ENCODE peak calls at places on chromosomes 13 and 19, in six cellular contexts. H, J, N, L, S and D are unnamed samples.

GRCh38 chr19:15324791-15325519 is 7.4 kb downstream of the BRD4 start:
- DNase-seq in H (peak; percentile 80), J (no peak), N (no peak), L (no peak), S (no peak), D (peak; percentile 53)

GRCh38 chr13:84867246-84867645 is 932.0 kb downstream of the SLITRK6 start:
- DNase-seq in H (no peak), J (no peak), N (no peak), L (no peak), S (no peak), D (no peak)

GRCh38 chr13:51614350-51614786 is 30.1 kb downstream of the WDFY2 start:
- DNase-seq in H (peak; percentile 82), J (no peak), N (no peak), L (peak; percentile 33), S (no peak), D (no peak)

GRCh38 chr19:7440188-7440975 is 48.5 kb downstream of the PEX11G start:
- DNase-seq in H (no peak), J (no peak), N (no peak), L (no peak), S (no peak), D (no peak)

GRCh38 chr13:29411493-29411892 is 184.0 kb downstream of the SLC7A1 start:
- DNase-seq in H (no peak), J (no peak), N (no peak), L (no peak), S (no peak), D (no peak)

GRCh38 chr19:33376423-33376822 is 2.9 kb downstream of the CEBPG start:
- DNase-seq in H (peak; percentile 81), J (peak; percentile 67), N (peak; percentile 80), L (no peak), S (peak; percentile 86), D (no peak)

GRCh38 chr19:49984491-49984890 is 23.5 kb upstream of the SIGLEC11 start:
- DNase-seq in H (no peak), J (no peak), N (no peak), L (no peak), S (no peak), D (no peak)

GRCh38 chr13:60699636-60700035 is 302.6 kb downstream of the TDRD3 start:
- DNase-seq in H (no peak), J (no peak), N (no peak), L (no peak), S (no peak), D (no peak)

GRCh38 chr19:51168571-51169282 is 26.6 kb downstream of the SIGLEC7 start:
- DNase-seq in H (no peak), J (no peak), N (peak; percentile 4), L (no peak), S (no peak), D (no peak)

GRCh38 chr19:32372726-32373613 is 27.6 kb downstream of the ZNF507 start:
- DNase-seq in H (no peak), J (no peak), N (peak; percentile 34), L (no peak), S (peak; percentile 45), D (no peak)

GRCh38 chr13:19960673-19961015 is 2.1 kb downstream of the ZMYM2 start:
- DNase-seq in H (no peak), J (no peak), N (no peak), L (no peak), S (no peak), D (no peak)

GRCh38 chr19:45598267-45599011 is 3.6 kb downstream of the GPR4 start:
- DNase-seq in H (no peak), J (no peak), N (no peak), L (no peak), S (peak; percentile 69), D (no peak)

GRCh38 chr19:40321566-40322270 is 26.5 kb downstream of the C19orf47 start:
- DNase-seq in H (peak; percentile 60), J (no peak), N (no peak), L (no peak), S (no peak), D (no peak)

GRCh38 chr19:55461974-55462628 is 659 bp upstream of the ISOC2 start:
- DNase-seq in H (no peak), J (no peak), N (no peak), L (no peak), S (peak; percentile 51), D (no peak)

GRCh38 chr13:79258489-79258888 is 147.6 kb downstream of the RBM26 start:
- DNase-seq in H (no peak), J (no peak), N (no peak), L (no peak), S (no peak), D (no peak)

GRCh38 chr13:42539670-42540069 is 34.3 kb upstream of the TNFSF11 start:
- DNase-seq in H (no peak), J (no peak), N (peak; percentile 52), L (no peak), S (peak; percentile 35), D (no peak)

GRCh38 chr13:50318887-50319286 is 303.6 kb downstream of the KCNRG start:
- DNase-seq in H (no peak), J (no peak), N (no peak), L (no peak), S (no peak), D (no peak)

GRCh38 chr19:36051637-36052036 is 2.4 kb downstream of the THAP8 start:
- DNase-seq in H (no peak), J (no peak), N (no peak), L (no peak), S (no peak), D (no peak)

GRCh38 chr19:14821958-14822357 is 13.0 kb downstream of the OR7A5 start:
- DNase-seq in H (no peak), J (no peak), N (no peak), L (no peak), S (peak; percentile 11), D (no peak)

GRCh38 chr19:35013820-35014754 is 14.0 kb downstream of the GRAMD1A start:
- DNase-seq in H (no peak), J (no peak), N (no peak), L (no peak), S (no peak), D (no peak)

GRCh38 chr19:1259873-1260748 is 9.0 kb upstream of the CIRBP start:
- DNase-seq in H (peak; percentile 71), J (no peak), N (no peak), L (no peak), S (no peak), D (no peak)

GRCh38 chr13:27728271-27728670 is 64.0 kb upstream of the GSX1 start:
- DNase-seq in H (no peak), J (no peak), N (no peak), L (no peak), S (no peak), D (no peak)

GRCh38 chr13:24539500-24540165 is 27.1 kb upstream of the PARP4 start:
- DNase-seq in H (no peak), J (no peak), N (no peak), L (no peak), S (no peak), D (no peak)

GRCh38 chr19:5903054-5903501 is 512 bp downstream of the NDUFA11 start:
- DNase-seq in H (peak; percentile 69), J (no peak), N (peak; percentile 28), L (no peak), S (peak; percentile 53), D (no peak)

GRCh38 chr19:32933571-32933970 is 38.2 kb downstream of the CEP89 start:
- DNase-seq in H (no peak), J (no peak), N (no peak), L (no peak), S (no peak), D (no peak)

GRCh38 chr13:57640582-57640981 is 9.0 kb downstream of the PCDH17 start:
- DNase-seq in H (no peak), J (no peak), N (no peak), L (no peak), S (no peak), D (no peak)

GRCh38 chr13:86188170-86188569 is 389.0 kb upstream of the SLITRK6 start:
- DNase-seq in H (no peak), J (no peak), N (no peak), L (no peak), S (no peak), D (no peak)

GRCh38 chr13:40993119-40993518 is 26.0 kb downstream of the ELF1 start:
- DNase-seq in H (no peak), J (no peak), N (no peak), L (no peak), S (peak; percentile 33), D (no peak)

GRCh38 chr13:36848228-36848982 is 29.4 kb downstream of the RFXAP start:
- DNase-seq in H (no peak), J (peak; percentile 3), N (peak; percentile 14), L (no peak), S (peak; percentile 11), D (no peak)

GRCh38 chr19:18645035-18645511 is 8.2 kb downstream of the KLHL26 start:
- DNase-seq in H (peak; percentile 73), J (no peak), N (no peak), L (peak; percentile 32), S (no peak), D (no peak)

GRCh38 chr13:104204177-104204576 is 1138.0 kb upstream of the SLC10A2 start:
- DNase-seq in H (no peak), J (no peak), N (no peak), L (no peak), S (no peak), D (no peak)
- TF ChIP-seq CTCF in H (no peak), J (no peak), N (no peak), L (no peak), S (no peak), D (no peak)

GRCh38 chr19:41377977-41378707 is 1.8 kb downstream of the TMEM91 start:
- DNase-seq in H (no peak), J (no peak), N (no peak), L (no peak), S (no peak), D (no peak)
- TF ChIP-seq CTCF in H (no peak), J (no peak), N (peak; percentile 54), L (no peak), S (no peak), D (no peak)

GRCh38 chr13:70571221-70571620 is 463.0 kb upstream of the KLHL1 start:
- DNase-seq in H (no peak), J (no peak), N (no peak), L (no peak), S (no peak), D (no peak)

GRCh38 chr13:70568571-70568970 is 460.3 kb upstream of the KLHL1 start:
- DNase-seq in H (no peak), J (no peak), N (peak; percentile 47), L (no peak), S (peak; percentile 51), D (no peak)
- TF ChIP-seq CTCF in H (peak; percentile 62), J (no peak), N (peak; percentile 41), L (no peak), S (peak; percentile 61), D (peak; percentile 93)

GRCh38 chr13:110886475-110887241 is 28.2 kb downstream of the ANKRD10 start:
- DNase-seq in H (no peak), J (no peak), N (no peak), L (no peak), S (no peak), D (no peak)

GRCh38 chr13:110887955-110888333 is 26.9 kb downstream of the ANKRD10 start:
- DNase-seq in H (no peak), J (no peak), N (no peak), L (no peak), S (no peak), D (no peak)

GRCh38 chr13:110885516-110885915 is 29.4 kb downstream of the ANKRD10 start:
- DNase-seq in H (no peak), J (no peak), N (no peak), L (no peak), S (no peak), D (no peak)

GRCh38 chr13:110887242-110887954 is 27.5 kb downstream of the ANKRD10 start:
- DNase-seq in H (no peak), J (no peak), N (no peak), L (no peak), S (no peak), D (no peak)

GRCh38 chr13:110885966-110886365 is 28.9 kb downstream of the ANKRD10 start:
- DNase-seq in H (no peak), J (no peak), N (no peak), L (no peak), S (no peak), D (no peak)
- TF ChIP-seq CTCF in H (no peak), J (no peak), N (peak; percentile 23), L (no peak), S (no peak), D (no peak)